ENCODE peak calls at places on chromosomes 11 and 22, in seven cellular contexts. One of them, this sample, is unnamed.

GRCh38 chr11:65215441-65216076 is 33.8 kb downstream of the CAPN1 start:
- DNase-seq in stimulated activated CD4-positive, alpha-beta T cell treated with anti-CD3 and anti-CD28 coated beads, Interleukin-4, amount 100 ng/mL, for 4 hours: peak
- DNase-seq in cardiac muscle cell: no peak
- DNase-seq in NAMALWA: peak
- DNase-seq in HS-27A: no peak
- DNase-seq in SHP77: no peak
- DNase-seq in right atrium auricular region: no peak
- DNase-seq in this sample: no peak

GRCh38 chr11:65920035-65920802 is 993 bp downstream of the DRAP1 start:
- DNase-seq in stimulated activated CD4-positive, alpha-beta T cell treated with anti-CD3 and anti-CD28 coated beads, Interleukin-4, amount 100 ng/mL, for 4 hours: no peak
- DNase-seq in cardiac muscle cell: no peak
- DNase-seq in NAMALWA: no peak
- DNase-seq in HS-27A: no peak
- DNase-seq in SHP77: no peak
- DNase-seq in right atrium auricular region: no peak
- DNase-seq in this sample: no peak

GRCh38 chr22:19477321-19478085 is 1.5 kb downstream of the UFD1 start:
- DNase-seq in stimulated activated CD4-positive, alpha-beta T cell treated with anti-CD3 and anti-CD28 coated beads, Interleukin-4, amount 100 ng/mL, for 4 hours: no peak
- DNase-seq in cardiac muscle cell: no peak
- DNase-seq in NAMALWA: peak
- DNase-seq in HS-27A: no peak
- DNase-seq in SHP77: no peak
- DNase-seq in right atrium auricular region: no peak
- DNase-seq in this sample: no peak

GRCh38 chr11:126392638-126393023 is 37.1 kb downstream of the ST3GAL4 start:
- DNase-seq in stimulated activated CD4-positive, alpha-beta T cell treated with anti-CD3 and anti-CD28 coated beads, Interleukin-4, amount 100 ng/mL, for 4 hours: no peak
- DNase-seq in cardiac muscle cell: no peak
- DNase-seq in NAMALWA: no peak
- DNase-seq in HS-27A: no peak
- DNase-seq in SHP77: no peak
- DNase-seq in right atrium auricular region: no peak
- DNase-seq in this sample: no peak

GRCh38 chr22:32323513-32324164 is 34.0 kb upstream of the RFPL3 start:
- DNase-seq in stimulated activated CD4-positive, alpha-beta T cell treated with anti-CD3 and anti-CD28 coated beads, Interleukin-4, amount 100 ng/mL, for 4 hours: no peak
- DNase-seq in cardiac muscle cell: no peak
- DNase-seq in NAMALWA: no peak
- DNase-seq in HS-27A: no peak
- DNase-seq in SHP77: no peak
- DNase-seq in right atrium auricular region: peak
- DNase-seq in this sample: no peak

GRCh38 chr22:47773635-47774034 is 1011.2 kb downstream of the TBC1D22A start:
- DNase-seq in stimulated activated CD4-positive, alpha-beta T cell treated with anti-CD3 and anti-CD28 coated beads, Interleukin-4, amount 100 ng/mL, for 4 hours: no peak
- DNase-seq in cardiac muscle cell: no peak
- DNase-seq in NAMALWA: no peak
- DNase-seq in HS-27A: no peak
- DNase-seq in SHP77: no peak
- DNase-seq in right atrium auricular region: no peak
- DNase-seq in this sample: no peak

GRCh38 chr11:113574171-113574570 is 99.0 kb upstream of the DRD2 start:
- DNase-seq in stimulated activated CD4-positive, alpha-beta T cell treated with anti-CD3 and anti-CD28 coated beads, Interleukin-4, amount 100 ng/mL, for 4 hours: no peak
- DNase-seq in cardiac muscle cell: no peak
- DNase-seq in NAMALWA: no peak
- DNase-seq in HS-27A: no peak
- DNase-seq in SHP77: no peak
- DNase-seq in right atrium auricular region: no peak
- DNase-seq in this sample: no peak

GRCh38 chr11:44507896-44508440 is 57.5 kb upstream of the CD82 start:
- DNase-seq in stimulated activated CD4-positive, alpha-beta T cell treated with anti-CD3 and anti-CD28 coated beads, Interleukin-4, amount 100 ng/mL, for 4 hours: no peak
- DNase-seq in cardiac muscle cell: no peak
- DNase-seq in NAMALWA: no peak
- DNase-seq in HS-27A: no peak
- DNase-seq in SHP77: no peak
- DNase-seq in right atrium auricular region: no peak
- DNase-seq in this sample: no peak

GRCh38 chr11:42175203-42175602 is 715.8 kb upstream of the LRRC4C start:
- DNase-seq in stimulated activated CD4-positive, alpha-beta T cell treated with anti-CD3 and anti-CD28 coated beads, Interleukin-4, amount 100 ng/mL, for 4 hours: no peak
- DNase-seq in cardiac muscle cell: no peak
- DNase-seq in NAMALWA: no peak
- DNase-seq in HS-27A: no peak
- DNase-seq in SHP77: no peak
- DNase-seq in right atrium auricular region: no peak
- DNase-seq in this sample: no peak

GRCh38 chr22:20533879-20534265 is 26.5 kb downstream of the MED15 start:
- DNase-seq in stimulated activated CD4-positive, alpha-beta T cell treated with anti-CD3 and anti-CD28 coated beads, Interleukin-4, amount 100 ng/mL, for 4 hours: no peak
- DNase-seq in cardiac muscle cell: no peak
- DNase-seq in NAMALWA: no peak
- DNase-seq in HS-27A: no peak
- DNase-seq in SHP77: no peak
- DNase-seq in right atrium auricular region: no peak
- DNase-seq in this sample: no peak

GRCh38 chr11:120128392-120129172 is 9.3 kb downstream of the TRIM29 start:
- DNase-seq in stimulated activated CD4-positive, alpha-beta T cell treated with anti-CD3 and anti-CD28 coated beads, Interleukin-4, amount 100 ng/mL, for 4 hours: no peak
- DNase-seq in cardiac muscle cell: no peak
- DNase-seq in NAMALWA: no peak
- DNase-seq in HS-27A: no peak
- DNase-seq in SHP77: no peak
- DNase-seq in right atrium auricular region: no peak
- DNase-seq in this sample: no peak

GRCh38 chr11:28657378-28658030 is 549.3 kb downstream of the METTL15 start:
- DNase-seq in stimulated activated CD4-positive, alpha-beta T cell treated with anti-CD3 and anti-CD28 coated beads, Interleukin-4, amount 100 ng/mL, for 4 hours: no peak
- DNase-seq in cardiac muscle cell: no peak
- DNase-seq in NAMALWA: no peak
- DNase-seq in HS-27A: peak
- DNase-seq in SHP77: no peak
- DNase-seq in right atrium auricular region: no peak
- DNase-seq in this sample: no peak

GRCh38 chr22:45717787-45718186 is 46.2 kb downstream of the ATXN10 start:
- DNase-seq in stimulated activated CD4-positive, alpha-beta T cell treated with anti-CD3 and anti-CD28 coated beads, Interleukin-4, amount 100 ng/mL, for 4 hours: no peak
- DNase-seq in cardiac muscle cell: no peak
- DNase-seq in NAMALWA: no peak
- DNase-seq in HS-27A: peak
- DNase-seq in SHP77: no peak
- DNase-seq in right atrium auricular region: no peak
- DNase-seq in this sample: no peak

GRCh38 chr11:85949798-85950197 is 94.6 kb downstream of the CCDC83 start:
- DNase-seq in stimulated activated CD4-positive, alpha-beta T cell treated with anti-CD3 and anti-CD28 coated beads, Interleukin-4, amount 100 ng/mL, for 4 hours: no peak
- DNase-seq in cardiac muscle cell: no peak
- DNase-seq in NAMALWA: no peak
- DNase-seq in HS-27A: no peak
- DNase-seq in SHP77: no peak
- DNase-seq in right atrium auricular region: no peak
- DNase-seq in this sample: no peak

GRCh38 chr11:74695705-74696280 is 35.4 kb downstream of the CHRDL2 start:
- DNase-seq in stimulated activated CD4-positive, alpha-beta T cell treated with anti-CD3 and anti-CD28 coated beads, Interleukin-4, amount 100 ng/mL, for 4 hours: no peak
- DNase-seq in cardiac muscle cell: no peak
- DNase-seq in NAMALWA: no peak
- DNase-seq in HS-27A: no peak
- DNase-seq in SHP77: no peak
- DNase-seq in right atrium auricular region: no peak
- DNase-seq in this sample: no peak

GRCh38 chr11:20162340-20162739 is 2.1 kb upstream of the DBX1 start:
- DNase-seq in stimulated activated CD4-positive, alpha-beta T cell treated with anti-CD3 and anti-CD28 coated beads, Interleukin-4, amount 100 ng/mL, for 4 hours: no peak
- DNase-seq in cardiac muscle cell: no peak
- DNase-seq in NAMALWA: no peak
- DNase-seq in HS-27A: no peak
- DNase-seq in SHP77: no peak
- DNase-seq in right atrium auricular region: no peak
- DNase-seq in this sample: no peak

GRCh38 chr22:26942301-26942927 is 285.0 kb downstream of the MIAT start:
- DNase-seq in stimulated activated CD4-positive, alpha-beta T cell treated with anti-CD3 and anti-CD28 coated beads, Interleukin-4, amount 100 ng/mL, for 4 hours: no peak
- DNase-seq in cardiac muscle cell: no peak
- DNase-seq in NAMALWA: no peak
- DNase-seq in HS-27A: no peak
- DNase-seq in SHP77: no peak
- DNase-seq in right atrium auricular region: no peak
- DNase-seq in this sample: no peak

GRCh38 chr11:61794579-61794978 is 1.9 kb downstream of the FEN1 start:
- DNase-seq in stimulated activated CD4-positive, alpha-beta T cell treated with anti-CD3 and anti-CD28 coated beads, Interleukin-4, amount 100 ng/mL, for 4 hours: no peak
- DNase-seq in cardiac muscle cell: no peak
- DNase-seq in NAMALWA: no peak
- DNase-seq in HS-27A: no peak
- DNase-seq in SHP77: no peak
- DNase-seq in right atrium auricular region: no peak
- DNase-seq in this sample: no peak

GRCh38 chr11:32573228-32573627 is 10.4 kb upstream of the EIF3M start:
- DNase-seq in stimulated activated CD4-positive, alpha-beta T cell treated with anti-CD3 and anti-CD28 coated beads, Interleukin-4, amount 100 ng/mL, for 4 hours: no peak
- DNase-seq in cardiac muscle cell: no peak
- DNase-seq in NAMALWA: no peak
- DNase-seq in HS-27A: no peak
- DNase-seq in SHP77: no peak
- DNase-seq in right atrium auricular region: no peak
- DNase-seq in this sample: no peak

GRCh38 chr11:13003726-13004493 is 5.2 kb upstream of the RASSF10 start:
- DNase-seq in stimulated activated CD4-positive, alpha-beta T cell treated with anti-CD3 and anti-CD28 coated beads, Interleukin-4, amount 100 ng/mL, for 4 hours: no peak
- DNase-seq in cardiac muscle cell: no peak
- DNase-seq in NAMALWA: no peak
- DNase-seq in HS-27A: no peak
- DNase-seq in SHP77: no peak
- DNase-seq in right atrium auricular region: no peak
- DNase-seq in this sample: no peak

GRCh38 chr11:126076641-126077040 is 14.0 kb upstream of the CDON start:
- DNase-seq in stimulated activated CD4-positive, alpha-beta T cell treated with anti-CD3 and anti-CD28 coated beads, Interleukin-4, amount 100 ng/mL, for 4 hours: no peak
- DNase-seq in cardiac muscle cell: no peak
- DNase-seq in NAMALWA: no peak
- DNase-seq in HS-27A: no peak
- DNase-seq in SHP77: no peak
- DNase-seq in right atrium auricular region: no peak
- DNase-seq in this sample: no peak

GRCh38 chr22:44765571-44766285 is 13.4 kb downstream of the ARHGAP8 start:
- DNase-seq in stimulated activated CD4-positive, alpha-beta T cell treated with anti-CD3 and anti-CD28 coated beads, Interleukin-4, amount 100 ng/mL, for 4 hours: no peak
- DNase-seq in cardiac muscle cell: no peak
- DNase-seq in NAMALWA: no peak
- DNase-seq in HS-27A: no peak
- DNase-seq in SHP77: no peak
- DNase-seq in right atrium auricular region: no peak
- DNase-seq in this sample: no peak

GRCh38 chr11:87030458-87031054 is 7.2 kb upstream of the TMEM135 start:
- DNase-seq in stimulated activated CD4-positive, alpha-beta T cell treated with anti-CD3 and anti-CD28 coated beads, Interleukin-4, amount 100 ng/mL, for 4 hours: no peak
- DNase-seq in cardiac muscle cell: no peak
- DNase-seq in NAMALWA: no peak
- DNase-seq in HS-27A: no peak
- DNase-seq in SHP77: no peak
- DNase-seq in right atrium auricular region: no peak
- DNase-seq in this sample: no peak

GRCh38 chr11:128052912-128053641 is 534.3 kb downstream of the ETS1 start:
- DNase-seq in stimulated activated CD4-positive, alpha-beta T cell treated with anti-CD3 and anti-CD28 coated beads, Interleukin-4, amount 100 ng/mL, for 4 hours: no peak
- DNase-seq in cardiac muscle cell: no peak
- DNase-seq in NAMALWA: no peak
- DNase-seq in HS-27A: no peak
- DNase-seq in SHP77: no peak
- DNase-seq in right atrium auricular region: no peak
- DNase-seq in this sample: peak

GRCh38 chr11:1202776-1203504 is 19.9 kb upstream of the MUC5B start:
- DNase-seq in stimulated activated CD4-positive, alpha-beta T cell treated with anti-CD3 and anti-CD28 coated beads, Interleukin-4, amount 100 ng/mL, for 4 hours: peak
- DNase-seq in cardiac muscle cell: peak
- DNase-seq in NAMALWA: peak
- DNase-seq in HS-27A: no peak
- DNase-seq in SHP77: no peak
- DNase-seq in right atrium auricular region: no peak
- DNase-seq in this sample: peak

GRCh38 chr22:46923394-46923793 is 160.9 kb downstream of the TBC1D22A start:
- DNase-seq in stimulated activated CD4-positive, alpha-beta T cell treated with anti-CD3 and anti-CD28 coated beads, Interleukin-4, amount 100 ng/mL, for 4 hours: no peak
- DNase-seq in cardiac muscle cell: no peak
- DNase-seq in NAMALWA: no peak
- DNase-seq in HS-27A: no peak
- DNase-seq in SHP77: no peak
- DNase-seq in right atrium auricular region: peak
- DNase-seq in this sample: no peak

GRCh38 chr11:110379261-110379660 is 50.5 kb upstream of the FDX1 start:
- DNase-seq in stimulated activated CD4-positive, alpha-beta T cell treated with anti-CD3 and anti-CD28 coated beads, Interleukin-4, amount 100 ng/mL, for 4 hours: no peak
- DNase-seq in cardiac muscle cell: no peak
- DNase-seq in NAMALWA: no peak
- DNase-seq in HS-27A: no peak
- DNase-seq in SHP77: no peak
- DNase-seq in right atrium auricular region: no peak
- DNase-seq in this sample: no peak

GRCh38 chr11:44611687-44612437 is 46.4 kb downstream of the CD82 start:
- DNase-seq in stimulated activated CD4-positive, alpha-beta T cell treated with anti-CD3 and anti-CD28 coated beads, Interleukin-4, amount 100 ng/mL, for 4 hours: peak
- DNase-seq in cardiac muscle cell: no peak
- DNase-seq in NAMALWA: peak
- DNase-seq in HS-27A: no peak
- DNase-seq in SHP77: no peak
- DNase-seq in right atrium auricular region: no peak
- DNase-seq in this sample: no peak

GRCh38 chr11:66491315-66491935 is 11.2 kb downstream of the DPP3 start:
- DNase-seq in stimulated activated CD4-positive, alpha-beta T cell treated with anti-CD3 and anti-CD28 coated beads, Interleukin-4, amount 100 ng/mL, for 4 hours: no peak
- DNase-seq in cardiac muscle cell: peak
- DNase-seq in NAMALWA: no peak
- DNase-seq in HS-27A: no peak
- DNase-seq in SHP77: no peak
- DNase-seq in right atrium auricular region: no peak
- DNase-seq in this sample: no peak

GRCh38 chr11:108568183-108568858 is 25.2 kb downstream of the EXPH5 start:
- DNase-seq in stimulated activated CD4-positive, alpha-beta T cell treated with anti-CD3 and anti-CD28 coated beads, Interleukin-4, amount 100 ng/mL, for 4 hours: no peak
- DNase-seq in cardiac muscle cell: no peak
- DNase-seq in NAMALWA: no peak
- DNase-seq in HS-27A: no peak
- DNase-seq in SHP77: no peak
- DNase-seq in right atrium auricular region: no peak
- DNase-seq in this sample: no peak

GRCh38 chr11:18936002-18936673 is 3.1 kb downstream of the MRGPRX1 start:
- DNase-seq in stimulated activated CD4-positive, alpha-beta T cell treated with anti-CD3 and anti-CD28 coated beads, Interleukin-4, amount 100 ng/mL, for 4 hours: no peak
- DNase-seq in cardiac muscle cell: no peak
- DNase-seq in NAMALWA: no peak
- DNase-seq in HS-27A: no peak
- DNase-seq in SHP77: no peak
- DNase-seq in right atrium auricular region: no peak
- DNase-seq in this sample: no peak

GRCh38 chr11:75262961-75263852 is 22.6 kb downstream of the TPBGL start:
- DNase-seq in stimulated activated CD4-positive, alpha-beta T cell treated with anti-CD3 and anti-CD28 coated beads, Interleukin-4, amount 100 ng/mL, for 4 hours: no peak
- DNase-seq in cardiac muscle cell: no peak
- DNase-seq in NAMALWA: no peak
- DNase-seq in HS-27A: no peak
- DNase-seq in SHP77: no peak
- DNase-seq in right atrium auricular region: no peak
- DNase-seq in this sample: no peak

GRCh38 chr11:64447717-64448598 is 89.0 kb downstream of the RPS6KA4 start:
- DNase-seq in stimulated activated CD4-positive, alpha-beta T cell treated with anti-CD3 and anti-CD28 coated beads, Interleukin-4, amount 100 ng/mL, for 4 hours: no peak
- DNase-seq in cardiac muscle cell: no peak
- DNase-seq in NAMALWA: peak
- DNase-seq in HS-27A: no peak
- DNase-seq in SHP77: peak
- DNase-seq in right atrium auricular region: no peak
- DNase-seq in this sample: no peak

GRCh38 chr11:57131080-57131790 is 50.5 kb upstream of the LRRC55 start:
- DNase-seq in stimulated activated CD4-positive, alpha-beta T cell treated with anti-CD3 and anti-CD28 coated beads, Interleukin-4, amount 100 ng/mL, for 4 hours: no peak
- DNase-seq in cardiac muscle cell: peak
- DNase-seq in NAMALWA: peak
- DNase-seq in HS-27A: no peak
- DNase-seq in SHP77: no peak
- DNase-seq in right atrium auricular region: no peak
- DNase-seq in this sample: no peak